ENCODE peak calls at places on chromosomes 11 and 22, in seven cellular contexts. R is NCI-H1092 treated with DMSO at 0.1 percent for 48 hours; C is cerebellum; E is HepG2; K is endothelial cell; X is smooth muscle cell of the brain vasculature; Q is activated T-cell treated with anti-CD3 and anti-CD28 coated beads, Interleukin-2, amount 50 U/mL, for 48 hours. O is an unnamed sample.

GRCh38 chr11:102599642-102600261 is 25.4 kb downstream of the MMP20 start:
- DNase-seq in Q (no peak), K (no peak), X (no peak), E (peak; percentile 89), R (no peak), C (no peak), O (peak; percentile 72)

GRCh38 chr11:123678246-123678645 is 23.8 kb upstream of the SCN3B start:
- DNase-seq in E (no peak), Q (no peak), X (no peak), C (no peak), R (no peak), K (no peak), O (no peak)

GRCh38 chr11:63889344-63889743 is 27.6 kb downstream of the RCOR2 start:
- DNase-seq in E (no peak), X (no peak), C (no peak), K (no peak), Q (no peak), R (no peak), O (no peak)

GRCh38 chr11:80584661-80585060 is 1143.8 kb upstream of the TENM4 start:
- DNase-seq in E (no peak), X (no peak), Q (no peak), R (no peak), K (no peak), C (no peak), O (no peak)

GRCh38 chr22:35043251-35043931 is 22.6 kb upstream of the ISX start:
- DNase-seq in X (no peak), K (peak; percentile 34), E (no peak), C (no peak), R (no peak), Q (no peak), O (no peak)

GRCh38 chr11:91946397-91947090 is 278.1 kb upstream of the FAT3 start:
- DNase-seq in E (no peak), K (no peak), X (no peak), Q (no peak), R (no peak), C (peak; percentile 10), O (no peak)

GRCh38 chr11:101686514-101686913 is 102.7 kb upstream of the TRPC6 start:
- DNase-seq in K (no peak), Q (no peak), R (no peak), C (no peak), X (peak; percentile 15), E (no peak), O (no peak)

GRCh38 chr22:31093090-31093850 is 12.2 kb downstream of the SMTN start:
- DNase-seq in K (no peak), C (peak; percentile 53), Q (no peak), X (no peak), E (no peak), R (peak; percentile 18), O (no peak)

GRCh38 chr22:35135165-35135564 is 69.2 kb downstream of the ISX start:
- DNase-seq in R (peak; percentile 48), K (no peak), X (no peak), E (no peak), Q (no peak), C (peak; percentile 52), O (no peak)

GRCh38 chr11:84855846-84856245 is 771.3 kb downstream of the DLG2 start:
- DNase-seq in Q (no peak), R (no peak), X (no peak), E (no peak), K (no peak), C (no peak), O (no peak)

GRCh38 chr11:72295471-72295870 is 51.5 kb upstream of the PHOX2A start:
- DNase-seq in R (no peak), E (no peak), X (no peak), Q (no peak), C (no peak), K (no peak), O (no peak)

GRCh38 chr11:67572747-67573419 is 10.7 kb upstream of the GSTP1 start:
- DNase-seq in C (peak; percentile 40), K (peak; percentile 47), X (no peak), E (peak; percentile 69), Q (no peak), R (peak; percentile 62), O (peak; percentile 89)

GRCh38 chr11:57406337-57406904 is 16.0 kb upstream of the PRG2 start:
- DNase-seq in C (no peak), R (no peak), Q (peak; percentile 60), K (no peak), E (no peak), X (no peak), O (no peak)

GRCh38 chr11:126669416-126669815 is 313.9 kb downstream of the ST3GAL4 start:
- DNase-seq in R (no peak), Q (no peak), C (no peak), K (no peak), E (no peak), X (no peak), O (no peak)

GRCh38 chr11:109851780-109852390 is 241.3 kb upstream of the ZC3H12C start:
- DNase-seq in Q (no peak), X (no peak), C (no peak), K (no peak), R (no peak), E (no peak), O (no peak)

GRCh38 chr22:17767236-17768065 is 6.8 kb downstream of the BID start:
- DNase-seq in E (no peak), X (no peak), Q (peak; percentile 75), K (no peak), C (no peak), R (no peak), O (no peak)

GRCh38 chr11:65630215-65630614 is 7.7 kb upstream of the SIPA1 start:
- DNase-seq in X (no peak), C (no peak), R (no peak), Q (no peak), E (no peak), K (no peak), O (no peak)

GRCh38 chr22:18096823-18097222 is 13.8 kb upstream of the TUBA8 start:
- DNase-seq in R (no peak), E (no peak), X (no peak), Q (no peak), K (no peak), C (no peak), O (no peak)

GRCh38 chr11:126024143-126024542 is 38.5 kb downstream of the CDON start:
- DNase-seq in K (no peak), Q (no peak), X (no peak), E (no peak), C (no peak), R (no peak), O (no peak)

GRCh38 chr11:114239632-114240224 is 56.5 kb upstream of the NNMT start:
- DNase-seq in C (no peak), Q (no peak), E (no peak), X (no peak), R (no peak), K (no peak), O (no peak)

O was measured in Caco-2.